ENCODE peak calls at places on chromosomes 6 and 20, in seven cellular contexts. One of them, this sample, is unnamed.

GRCh38 chr6:35034411-35035171 is 106.5 kb downstream of the TCP11 start:
- DNase-seq in astrocyte of the cerebellum: no peak
- DNase-seq in foreskin melanocyte: no peak
- DNase-seq in iPS DF 6.9: no peak
- DNase-seq in HFFc6: no peak
- DNase-seq in CD8-positive, alpha-beta T cell: no peak
- DNase-seq in IMR-90: no peak
- DNase-seq in this sample: no peak

GRCh38 chr20:13012886-13013285 is 4.1 kb downstream of the SPTLC3 start:
- DNase-seq in astrocyte of the cerebellum: no peak
- DNase-seq in foreskin melanocyte: no peak
- DNase-seq in iPS DF 6.9: no peak
- DNase-seq in HFFc6: no peak
- DNase-seq in CD8-positive, alpha-beta T cell: no peak
- DNase-seq in IMR-90: no peak
- DNase-seq in this sample: no peak

GRCh38 chr6:160269122-160269521 is 10.5 kb upstream of the SLC22A2 start:
- DNase-seq in astrocyte of the cerebellum: no peak
- DNase-seq in foreskin melanocyte: no peak
- DNase-seq in iPS DF 6.9: no peak
- DNase-seq in HFFc6: no peak
- DNase-seq in CD8-positive, alpha-beta T cell: no peak
- DNase-seq in IMR-90: no peak
- DNase-seq in this sample: no peak

GRCh38 chr6:166907373-166907841 is 48.9 kb downstream of the RNASET2 start:
- DNase-seq in astrocyte of the cerebellum: no peak
- DNase-seq in foreskin melanocyte: no peak
- DNase-seq in iPS DF 6.9: no peak
- DNase-seq in HFFc6: no peak
- DNase-seq in CD8-positive, alpha-beta T cell: no peak
- DNase-seq in IMR-90: no peak
- DNase-seq in this sample: no peak

GRCh38 chr20:23200914-23201313 is 114.8 kb upstream of the CD93 start:
- DNase-seq in astrocyte of the cerebellum: no peak
- DNase-seq in foreskin melanocyte: no peak
- DNase-seq in iPS DF 6.9: peak; percentile 43
- DNase-seq in HFFc6: no peak
- DNase-seq in CD8-positive, alpha-beta T cell: no peak
- DNase-seq in IMR-90: peak; percentile 8
- DNase-seq in this sample: no peak

GRCh38 chr6:93721386-93722048 is 302.2 kb upstream of the EPHA7 start:
- DNase-seq in astrocyte of the cerebellum: peak; percentile 33
- DNase-seq in foreskin melanocyte: peak; percentile 0
- DNase-seq in iPS DF 6.9: peak; percentile 67
- DNase-seq in HFFc6: no peak
- DNase-seq in CD8-positive, alpha-beta T cell: no peak
- DNase-seq in IMR-90: no peak
- DNase-seq in this sample: no peak

GRCh38 chr20:18985551-18985950 is 172.0 kb downstream of the SCP2D1 start:
- DNase-seq in astrocyte of the cerebellum: no peak
- DNase-seq in foreskin melanocyte: no peak
- DNase-seq in iPS DF 6.9: no peak
- DNase-seq in HFFc6: no peak
- DNase-seq in CD8-positive, alpha-beta T cell: no peak
- DNase-seq in IMR-90: no peak
- DNase-seq in this sample: no peak

GRCh38 chr6:13396241-13396792 is 68.0 kb upstream of the TBC1D7 start:
- DNase-seq in astrocyte of the cerebellum: no peak
- DNase-seq in foreskin melanocyte: no peak
- DNase-seq in iPS DF 6.9: no peak
- DNase-seq in HFFc6: no peak
- DNase-seq in CD8-positive, alpha-beta T cell: no peak
- DNase-seq in IMR-90: no peak
- DNase-seq in this sample: no peak

GRCh38 chr6:42251500-42251899 is 33.8 kb upstream of the MRPS10 start:
- DNase-seq in astrocyte of the cerebellum: no peak
- DNase-seq in foreskin melanocyte: no peak
- DNase-seq in iPS DF 6.9: no peak
- DNase-seq in HFFc6: peak; percentile 21
- DNase-seq in CD8-positive, alpha-beta T cell: no peak
- DNase-seq in IMR-90: peak; percentile 58
- DNase-seq in this sample: no peak

GRCh38 chr6:127518710-127519468 is at the start of gene MTCL3:
- DNase-seq in astrocyte of the cerebellum: peak; percentile 49
- DNase-seq in foreskin melanocyte: peak; percentile 63
- DNase-seq in iPS DF 6.9: peak; percentile 61
- DNase-seq in HFFc6: no peak
- DNase-seq in CD8-positive, alpha-beta T cell: no peak
- DNase-seq in IMR-90: peak; percentile 63
- DNase-seq in this sample: no peak

GRCh38 chr6:132893772-132894490 is 79.6 kb downstream of the RPS12 start:
- DNase-seq in astrocyte of the cerebellum: no peak
- DNase-seq in foreskin melanocyte: no peak
- DNase-seq in iPS DF 6.9: no peak
- DNase-seq in HFFc6: no peak
- DNase-seq in CD8-positive, alpha-beta T cell: no peak
- DNase-seq in IMR-90: peak; percentile 21
- DNase-seq in this sample: peak; percentile 2

GRCh38 chr6:41353333-41353732 is 17.9 kb downstream of the NCR2 start:
- DNase-seq in astrocyte of the cerebellum: no peak
- DNase-seq in foreskin melanocyte: no peak
- DNase-seq in iPS DF 6.9: no peak
- DNase-seq in HFFc6: no peak
- DNase-seq in CD8-positive, alpha-beta T cell: no peak
- DNase-seq in IMR-90: no peak
- DNase-seq in this sample: no peak

GRCh38 chr20:43667341-43668132 is 623 bp downstream of the MYBL2 start:
- DNase-seq in astrocyte of the cerebellum: no peak
- DNase-seq in foreskin melanocyte: no peak
- DNase-seq in iPS DF 6.9: no peak
- DNase-seq in HFFc6: no peak
- DNase-seq in CD8-positive, alpha-beta T cell: no peak
- DNase-seq in IMR-90: no peak
- DNase-seq in this sample: no peak

GRCh38 chr20:31602779-31603441 is 2.2 kb upstream of the ID1 start:
- DNase-seq in astrocyte of the cerebellum: peak; percentile 90
- DNase-seq in foreskin melanocyte: no peak
- DNase-seq in iPS DF 6.9: no peak
- DNase-seq in HFFc6: peak; percentile 79
- DNase-seq in CD8-positive, alpha-beta T cell: no peak
- DNase-seq in IMR-90: peak; percentile 89
- DNase-seq in this sample: no peak

GRCh38 chr6:4446982-4447381 is 311.6 kb upstream of the ECI2 start:
- DNase-seq in astrocyte of the cerebellum: no peak
- DNase-seq in foreskin melanocyte: no peak
- DNase-seq in iPS DF 6.9: no peak
- DNase-seq in HFFc6: peak; percentile 31
- DNase-seq in CD8-positive, alpha-beta T cell: no peak
- DNase-seq in IMR-90: peak; percentile 92
- DNase-seq in this sample: no peak

GRCh38 chr6:17869010-17869752 is 118.3 kb downstream of the KIF13A start:
- DNase-seq in astrocyte of the cerebellum: no peak
- DNase-seq in foreskin melanocyte: peak; percentile 96
- DNase-seq in iPS DF 6.9: no peak
- DNase-seq in HFFc6: peak; percentile 80
- DNase-seq in CD8-positive, alpha-beta T cell: no peak
- DNase-seq in IMR-90: peak; percentile 77
- DNase-seq in this sample: no peak

GRCh38 chr6:16473184-16473907 is 235.0 kb downstream of the GMPR start:
- DNase-seq in astrocyte of the cerebellum: no peak
- DNase-seq in foreskin melanocyte: no peak
- DNase-seq in iPS DF 6.9: no peak
- DNase-seq in HFFc6: no peak
- DNase-seq in CD8-positive, alpha-beta T cell: no peak
- DNase-seq in IMR-90: no peak
- DNase-seq in this sample: no peak

GRCh38 chr6:6221829-6222535 is 98.5 kb downstream of the F13A1 start:
- DNase-seq in astrocyte of the cerebellum: no peak
- DNase-seq in foreskin melanocyte: no peak
- DNase-seq in iPS DF 6.9: peak; percentile 57
- DNase-seq in HFFc6: no peak
- DNase-seq in CD8-positive, alpha-beta T cell: no peak
- DNase-seq in IMR-90: no peak
- DNase-seq in this sample: no peak

GRCh38 chr20:18431206-18431605 is 35.6 kb downstream of the DZANK1 start:
- DNase-seq in astrocyte of the cerebellum: no peak
- DNase-seq in foreskin melanocyte: no peak
- DNase-seq in iPS DF 6.9: no peak
- DNase-seq in HFFc6: no peak
- DNase-seq in CD8-positive, alpha-beta T cell: no peak
- DNase-seq in IMR-90: no peak
- DNase-seq in this sample: no peak

GRCh38 chr6:89432875-89433636 is at the start of gene ANKRD6:
- DNase-seq in astrocyte of the cerebellum: no peak
- DNase-seq in foreskin melanocyte: no peak
- DNase-seq in iPS DF 6.9: no peak
- DNase-seq in HFFc6: no peak
- DNase-seq in CD8-positive, alpha-beta T cell: peak; percentile 77
- DNase-seq in IMR-90: no peak
- DNase-seq in this sample: no peak

GRCh38 chr6:84018453-84019061 is 15.0 kb upstream of the MRAP2 start:
- DNase-seq in astrocyte of the cerebellum: no peak
- DNase-seq in foreskin melanocyte: no peak
- DNase-seq in iPS DF 6.9: no peak
- DNase-seq in HFFc6: no peak
- DNase-seq in CD8-positive, alpha-beta T cell: no peak
- DNase-seq in IMR-90: no peak
- DNase-seq in this sample: no peak

GRCh38 chr20:7195704-7196103 is 428.2 kb downstream of the BMP2 start:
- DNase-seq in astrocyte of the cerebellum: peak; percentile 98
- DNase-seq in foreskin melanocyte: no peak
- DNase-seq in iPS DF 6.9: no peak
- DNase-seq in HFFc6: no peak
- DNase-seq in CD8-positive, alpha-beta T cell: no peak
- DNase-seq in IMR-90: no peak
- DNase-seq in this sample: peak; percentile 7

GRCh38 chr6:142833054-142833453 is 111.9 kb downstream of the HIVEP2 start:
- DNase-seq in astrocyte of the cerebellum: no peak
- DNase-seq in foreskin melanocyte: peak; percentile 49
- DNase-seq in iPS DF 6.9: no peak
- DNase-seq in HFFc6: peak; percentile 91
- DNase-seq in CD8-positive, alpha-beta T cell: no peak
- DNase-seq in IMR-90: peak; percentile 98
- DNase-seq in this sample: no peak

This sample was measured in HFF-Myc.